ENCODE peak calls at places on chromosomes 16 and 17, in nine cellular contexts. One of them, this sample, is unnamed.

GRCh38 chr16:58393138-58393504 is 850 bp downstream of the GINS3 start:
- DNase-seq in Daoy: peak
- DNase-seq in anterior cingulate cortex: no peak
- DNase-seq in skeletal muscle cell: no peak
- DNase-seq in ascending aorta: no peak
- DNase-seq in pons: no peak
- DNase-seq in fibroblast of mammary gland: peak
- DNase-seq in NCI-H2171 treated with DMSO at 0.1 percent for 48 hours: peak
- DNase-seq in NCI-H1092 treated with DMSO at 0.1 percent for 48 hours: no peak
- DNase-seq in this sample: no peak

GRCh38 chr17:44144966-44145739 is 3.4 kb downstream of the HROB start:
- DNase-seq in Daoy: no peak
- DNase-seq in NCI-H2171 treated with DMSO at 0.1 percent for 48 hours: no peak
- DNase-seq in anterior cingulate cortex: no peak
- DNase-seq in fibroblast of mammary gland: no peak
- DNase-seq in skeletal muscle cell: no peak
- DNase-seq in ascending aorta: no peak
- DNase-seq in pons: no peak
- DNase-seq in NCI-H1092 treated with DMSO at 0.1 percent for 48 hours: no peak
- DNase-seq in this sample: no peak

GRCh38 chr17:47983492-47984223 is 12.7 kb downstream of the CDK5RAP3 start:
- DNase-seq in ascending aorta: no peak
- DNase-seq in fibroblast of mammary gland: no peak
- DNase-seq in pons: no peak
- DNase-seq in anterior cingulate cortex: no peak
- DNase-seq in skeletal muscle cell: no peak
- DNase-seq in NCI-H1092 treated with DMSO at 0.1 percent for 48 hours: no peak
- DNase-seq in NCI-H2171 treated with DMSO at 0.1 percent for 48 hours: no peak
- DNase-seq in Daoy: no peak
- DNase-seq in this sample: no peak

GRCh38 chr17:17749025-17749772 is 67.9 kb downstream of the RAI1 start:
- DNase-seq in fibroblast of mammary gland: no peak
- DNase-seq in Daoy: no peak
- DNase-seq in ascending aorta: no peak
- DNase-seq in pons: peak
- DNase-seq in anterior cingulate cortex: peak
- DNase-seq in NCI-H2171 treated with DMSO at 0.1 percent for 48 hours: peak
- DNase-seq in skeletal muscle cell: no peak
- DNase-seq in NCI-H1092 treated with DMSO at 0.1 percent for 48 hours: peak
- DNase-seq in this sample: no peak

GRCh38 chr17:66533572-66533971 is 231.2 kb downstream of the PRKCA start:
- DNase-seq in pons: no peak
- DNase-seq in NCI-H1092 treated with DMSO at 0.1 percent for 48 hours: no peak
- DNase-seq in anterior cingulate cortex: peak
- DNase-seq in ascending aorta: no peak
- DNase-seq in NCI-H2171 treated with DMSO at 0.1 percent for 48 hours: no peak
- DNase-seq in fibroblast of mammary gland: peak
- DNase-seq in skeletal muscle cell: peak
- DNase-seq in Daoy: no peak
- DNase-seq in this sample: no peak

GRCh38 chr16:2610781-2611498 is 71.4 kb upstream of the KCTD5 start:
- DNase-seq in NCI-H1092 treated with DMSO at 0.1 percent for 48 hours: no peak
- DNase-seq in NCI-H2171 treated with DMSO at 0.1 percent for 48 hours: no peak
- DNase-seq in ascending aorta: no peak
- DNase-seq in anterior cingulate cortex: no peak
- DNase-seq in Daoy: no peak
- DNase-seq in skeletal muscle cell: no peak
- DNase-seq in pons: no peak
- DNase-seq in fibroblast of mammary gland: no peak
- DNase-seq in this sample: no peak

GRCh38 chr16:48347980-48348379 is 37.2 kb downstream of the SIAH1 start:
- DNase-seq in fibroblast of mammary gland: no peak
- DNase-seq in NCI-H1092 treated with DMSO at 0.1 percent for 48 hours: no peak
- DNase-seq in anterior cingulate cortex: peak
- DNase-seq in ascending aorta: no peak
- DNase-seq in Daoy: no peak
- DNase-seq in skeletal muscle cell: no peak
- DNase-seq in pons: peak
- DNase-seq in NCI-H2171 treated with DMSO at 0.1 percent for 48 hours: peak
- DNase-seq in this sample: no peak

GRCh38 chr17:58535431-58535830 is 21.0 kb upstream of the MTMR4 start:
- DNase-seq in anterior cingulate cortex: no peak
- DNase-seq in NCI-H1092 treated with DMSO at 0.1 percent for 48 hours: no peak
- DNase-seq in fibroblast of mammary gland: peak
- DNase-seq in Daoy: peak
- DNase-seq in pons: no peak
- DNase-seq in NCI-H2171 treated with DMSO at 0.1 percent for 48 hours: no peak
- DNase-seq in skeletal muscle cell: no peak
- DNase-seq in ascending aorta: no peak
- DNase-seq in this sample: no peak

GRCh38 chr16:88695218-88695617 is 8.9 kb upstream of the SNAI3 start:
- DNase-seq in NCI-H2171 treated with DMSO at 0.1 percent for 48 hours: no peak
- DNase-seq in pons: no peak
- DNase-seq in anterior cingulate cortex: no peak
- DNase-seq in NCI-H1092 treated with DMSO at 0.1 percent for 48 hours: no peak
- DNase-seq in fibroblast of mammary gland: no peak
- DNase-seq in skeletal muscle cell: no peak
- DNase-seq in ascending aorta: no peak
- DNase-seq in Daoy: no peak
- DNase-seq in this sample: no peak

GRCh38 chr17:78324391-78325075 is 35.3 kb downstream of the SOCS3 start:
- DNase-seq in NCI-H2171 treated with DMSO at 0.1 percent for 48 hours: peak
- DNase-seq in NCI-H1092 treated with DMSO at 0.1 percent for 48 hours: peak
- DNase-seq in Daoy: peak
- DNase-seq in skeletal muscle cell: peak
- DNase-seq in fibroblast of mammary gland: peak
- DNase-seq in pons: peak
- DNase-seq in anterior cingulate cortex: peak
- DNase-seq in ascending aorta: peak
- DNase-seq in this sample: peak

GRCh38 chr16:85663891-85664321 is 24.8 kb downstream of the GINS2 start:
- DNase-seq in NCI-H2171 treated with DMSO at 0.1 percent for 48 hours: peak
- DNase-seq in NCI-H1092 treated with DMSO at 0.1 percent for 48 hours: peak
- DNase-seq in pons: no peak
- DNase-seq in ascending aorta: no peak
- DNase-seq in Daoy: no peak
- DNase-seq in skeletal muscle cell: no peak
- DNase-seq in fibroblast of mammary gland: peak
- DNase-seq in anterior cingulate cortex: no peak
- DNase-seq in this sample: peak

GRCh38 chr16:86375370-86375769 is 135.0 kb upstream of the FOXF1 start:
- DNase-seq in NCI-H2171 treated with DMSO at 0.1 percent for 48 hours: no peak
- DNase-seq in ascending aorta: no peak
- DNase-seq in anterior cingulate cortex: no peak
- DNase-seq in NCI-H1092 treated with DMSO at 0.1 percent for 48 hours: no peak
- DNase-seq in pons: no peak
- DNase-seq in fibroblast of mammary gland: peak
- DNase-seq in Daoy: peak
- DNase-seq in skeletal muscle cell: peak
- DNase-seq in this sample: no peak

GRCh38 chr17:41287050-41287449 is 11.6 kb downstream of the KRTAP9-7 start:
- DNase-seq in anterior cingulate cortex: no peak
- DNase-seq in NCI-H1092 treated with DMSO at 0.1 percent for 48 hours: no peak
- DNase-seq in ascending aorta: no peak
- DNase-seq in fibroblast of mammary gland: no peak
- DNase-seq in skeletal muscle cell: no peak
- DNase-seq in pons: no peak
- DNase-seq in NCI-H2171 treated with DMSO at 0.1 percent for 48 hours: no peak
- DNase-seq in Daoy: no peak
- DNase-seq in this sample: no peak

GRCh38 chr16:28531777-28532744 is 6.7 kb downstream of the NUPR1 start:
- DNase-seq in pons: no peak
- DNase-seq in anterior cingulate cortex: no peak
- DNase-seq in skeletal muscle cell: no peak
- DNase-seq in Daoy: no peak
- DNase-seq in NCI-H2171 treated with DMSO at 0.1 percent for 48 hours: no peak
- DNase-seq in fibroblast of mammary gland: peak
- DNase-seq in NCI-H1092 treated with DMSO at 0.1 percent for 48 hours: no peak
- DNase-seq in ascending aorta: peak
- DNase-seq in this sample: peak

GRCh38 chr16:68047987-68048386 is 24.9 kb downstream of the DUS2 start:
- DNase-seq in NCI-H2171 treated with DMSO at 0.1 percent for 48 hours: no peak
- DNase-seq in NCI-H1092 treated with DMSO at 0.1 percent for 48 hours: no peak
- DNase-seq in fibroblast of mammary gland: no peak
- DNase-seq in ascending aorta: no peak
- DNase-seq in pons: no peak
- DNase-seq in Daoy: no peak
- DNase-seq in anterior cingulate cortex: no peak
- DNase-seq in skeletal muscle cell: no peak
- DNase-seq in this sample: no peak

GRCh38 chr17:34757106-34757505 is 177.7 kb downstream of the TMEM132E start:
- DNase-seq in NCI-H2171 treated with DMSO at 0.1 percent for 48 hours: no peak
- DNase-seq in fibroblast of mammary gland: no peak
- DNase-seq in pons: no peak
- DNase-seq in ascending aorta: no peak
- DNase-seq in NCI-H1092 treated with DMSO at 0.1 percent for 48 hours: no peak
- DNase-seq in skeletal muscle cell: no peak
- DNase-seq in Daoy: no peak
- DNase-seq in anterior cingulate cortex: no peak
- DNase-seq in this sample: no peak

GRCh38 chr16:84826558-84826941 is 6.8 kb downstream of the CRISPLD2 start:
- DNase-seq in skeletal muscle cell: no peak
- DNase-seq in NCI-H2171 treated with DMSO at 0.1 percent for 48 hours: no peak
- DNase-seq in ascending aorta: no peak
- DNase-seq in fibroblast of mammary gland: peak
- DNase-seq in pons: no peak
- DNase-seq in NCI-H1092 treated with DMSO at 0.1 percent for 48 hours: no peak
- DNase-seq in anterior cingulate cortex: no peak
- DNase-seq in Daoy: peak
- DNase-seq in this sample: peak

GRCh38 chr16:89845417-89845816 is 17.1 kb downstream of the SPIRE2 start:
- DNase-seq in skeletal muscle cell: no peak
- DNase-seq in Daoy: no peak
- DNase-seq in NCI-H2171 treated with DMSO at 0.1 percent for 48 hours: no peak
- DNase-seq in NCI-H1092 treated with DMSO at 0.1 percent for 48 hours: no peak
- DNase-seq in pons: no peak
- DNase-seq in anterior cingulate cortex: no peak
- DNase-seq in ascending aorta: no peak
- DNase-seq in fibroblast of mammary gland: no peak
- DNase-seq in this sample: peak

GRCh38 chr16:53837421-53837820 is 133.5 kb downstream of the FTO start:
- DNase-seq in NCI-H2171 treated with DMSO at 0.1 percent for 48 hours: no peak
- DNase-seq in Daoy: no peak
- DNase-seq in ascending aorta: no peak
- DNase-seq in fibroblast of mammary gland: no peak
- DNase-seq in anterior cingulate cortex: no peak
- DNase-seq in skeletal muscle cell: no peak
- DNase-seq in pons: no peak
- DNase-seq in NCI-H1092 treated with DMSO at 0.1 percent for 48 hours: no peak
- DNase-seq in this sample: no peak

GRCh38 chr16:50550035-50550434 is 1.8 kb downstream of the NKD1 start:
- DNase-seq in fibroblast of mammary gland: no peak
- DNase-seq in skeletal muscle cell: no peak
- DNase-seq in NCI-H2171 treated with DMSO at 0.1 percent for 48 hours: no peak
- DNase-seq in Daoy: no peak
- DNase-seq in pons: no peak
- DNase-seq in anterior cingulate cortex: no peak
- DNase-seq in ascending aorta: peak
- DNase-seq in NCI-H1092 treated with DMSO at 0.1 percent for 48 hours: no peak
- DNase-seq in this sample: no peak

GRCh38 chr16:50598936-50599361 is 50.8 kb downstream of the NKD1 start:
- DNase-seq in NCI-H1092 treated with DMSO at 0.1 percent for 48 hours: no peak
- DNase-seq in anterior cingulate cortex: no peak
- DNase-seq in pons: no peak
- DNase-seq in fibroblast of mammary gland: no peak
- DNase-seq in NCI-H2171 treated with DMSO at 0.1 percent for 48 hours: no peak
- DNase-seq in ascending aorta: no peak
- DNase-seq in skeletal muscle cell: no peak
- DNase-seq in Daoy: no peak
- DNase-seq in this sample: no peak

GRCh38 chr16:4029816-4030215 is 86.4 kb downstream of the ADCY9 start:
- DNase-seq in pons: no peak
- DNase-seq in skeletal muscle cell: no peak
- DNase-seq in NCI-H2171 treated with DMSO at 0.1 percent for 48 hours: no peak
- DNase-seq in ascending aorta: no peak
- DNase-seq in NCI-H1092 treated with DMSO at 0.1 percent for 48 hours: peak
- DNase-seq in fibroblast of mammary gland: no peak
- DNase-seq in anterior cingulate cortex: no peak
- DNase-seq in Daoy: no peak
- DNase-seq in this sample: no peak

GRCh38 chr16:47129755-47130435 is 13.8 kb downstream of the NETO2 start:
- DNase-seq in skeletal muscle cell: no peak
- DNase-seq in NCI-H1092 treated with DMSO at 0.1 percent for 48 hours: no peak
- DNase-seq in anterior cingulate cortex: no peak
- DNase-seq in Daoy: no peak
- DNase-seq in pons: no peak
- DNase-seq in ascending aorta: no peak
- DNase-seq in fibroblast of mammary gland: no peak
- DNase-seq in NCI-H2171 treated with DMSO at 0.1 percent for 48 hours: no peak
- DNase-seq in this sample: no peak

GRCh38 chr16:81517630-81518438 is 73.2 kb downstream of the CMIP start:
- DNase-seq in fibroblast of mammary gland: peak
- DNase-seq in pons: no peak
- DNase-seq in NCI-H2171 treated with DMSO at 0.1 percent for 48 hours: no peak
- DNase-seq in ascending aorta: no peak
- DNase-seq in Daoy: peak
- DNase-seq in skeletal muscle cell: no peak
- DNase-seq in anterior cingulate cortex: no peak
- DNase-seq in NCI-H1092 treated with DMSO at 0.1 percent for 48 hours: no peak
- DNase-seq in this sample: no peak

GRCh38 chr16:12132290-12132689 is 155.8 kb downstream of the SNX29 start:
- DNase-seq in skeletal muscle cell: peak
- DNase-seq in fibroblast of mammary gland: peak
- DNase-seq in ascending aorta: no peak
- DNase-seq in NCI-H1092 treated with DMSO at 0.1 percent for 48 hours: no peak
- DNase-seq in NCI-H2171 treated with DMSO at 0.1 percent for 48 hours: no peak
- DNase-seq in Daoy: no peak
- DNase-seq in pons: no peak
- DNase-seq in anterior cingulate cortex: no peak
- DNase-seq in this sample: no peak

GRCh38 chr17:77892469-77893143 is 65.9 kb upstream of the TNRC6C start:
- DNase-seq in Daoy: no peak
- DNase-seq in fibroblast of mammary gland: no peak
- DNase-seq in NCI-H1092 treated with DMSO at 0.1 percent for 48 hours: no peak
- DNase-seq in NCI-H2171 treated with DMSO at 0.1 percent for 48 hours: no peak
- DNase-seq in ascending aorta: no peak
- DNase-seq in skeletal muscle cell: no peak
- DNase-seq in pons: no peak
- DNase-seq in anterior cingulate cortex: no peak
- DNase-seq in this sample: no peak

This sample was measured in transverse colon.